ENCODE peak calls at places on chromosome 4, in four cellular contexts. J is colonic mucosa; D is CD8-positive, alpha-beta T cell; H is fibroblast of lung. N is an unnamed sample.

GRCh38 chr4:99927566-99927965 is 18.9 kb downstream of the DNAJB14 start:
- DNase-seq in J (no peak), D (no peak), H (no peak), N (no peak)

GRCh38 chr4:4720671-4721070 is 138.8 kb upstream of the MSX1 start:
- DNase-seq in J (no peak), D (no peak), H (no peak), N (no peak)

GRCh38 chr4:166324321-166324720 is 451.3 kb downstream of the TLL1 start:
- DNase-seq in J (peak; percentile 49), D (no peak), H (peak; percentile 11), N (no peak)

GRCh38 chr4:135476272-135476671 is 1274.7 kb upstream of the PABPC4L start:
- DNase-seq in J (no peak), D (no peak), H (no peak), N (no peak)

GRCh38 chr4:141140271-141141205 is 7.3 kb upstream of the RNF150 start:
- DNase-seq in J (no peak), D (no peak), H (peak; percentile 48), N (no peak)

GRCh38 chr4:7857238-7857701 is 82.4 kb downstream of the AFAP1 start:
- DNase-seq in J (no peak), D (no peak), H (peak; percentile 97), N (no peak)

GRCh38 chr4:137677851-137678250 is 145.6 kb upstream of the PCDH18 start:
- DNase-seq in J (no peak), D (no peak), H (peak; percentile 80), N (no peak)

GRCh38 chr4:111934294-111934693 is 211.0 kb upstream of the FAM241A start:
- DNase-seq in J (no peak), D (no peak), H (no peak), N (no peak)

GRCh38 chr4:164383187-164384181 is 370.4 kb upstream of the SMIM31 start:
- DNase-seq in J (no peak), D (no peak), H (peak; percentile 72), N (no peak)

GRCh38 chr4:158809611-158810486 is 41.0 kb downstream of the FNIP2 start:
- DNase-seq in J (peak; percentile 75), D (no peak), H (peak; percentile 99), N (peak; percentile 81)

GRCh38 chr4:81214518-81215218 is 354 bp downstream of the PRKG2 start:
- DNase-seq in J (peak; percentile 22), D (no peak), H (peak; percentile 25), N (no peak)

GRCh38 chr4:3045500-3045850 is 28.9 kb downstream of the HTT-AS start:
- DNase-seq in J (peak; percentile 38), D (peak; percentile 59), H (peak; percentile 63), N (peak; percentile 98)

GRCh38 chr4:103306870-103307345 is 108.8 kb upstream of the CENPE start:
- DNase-seq in J (peak; percentile 22), D (no peak), H (no peak), N (no peak)

GRCh38 chr4:86974481-86975050 is 39.8 kb downstream of the AFF1 start:
- DNase-seq in J (no peak), D (no peak), H (no peak), N (no peak)

GRCh38 chr4:55866290-55866907 is 13.0 kb downstream of the EXOC1 start:
- DNase-seq in J (no peak), D (no peak), H (peak; percentile 96), N (no peak)

GRCh38 chr4:83873996-83874395 is 338.1 kb downstream of the GPAT3 start:
- DNase-seq in J (no peak), D (no peak), H (no peak), N (no peak)

GRCh38 chr4:2085496-2085901 is 26.4 kb downstream of the NAT8L start:
- DNase-seq in J (peak; percentile 8), D (no peak), H (no peak), N (no peak)

GRCh38 chr4:24428850-24429249 is 155.5 kb downstream of the DHX15 start:
- DNase-seq in J (no peak), D (no peak), H (no peak), N (no peak)

GRCh38 chr4:2830632-2831610 is 12.7 kb upstream of the ADD1 start:
- DNase-seq in J (no peak), D (no peak), H (no peak), N (peak; percentile 45)

GRCh38 chr4:182297659-182298058 is 54.5 kb downstream of the TENM3 start:
- DNase-seq in J (no peak), D (no peak), H (peak; percentile 84), N (no peak)

GRCh38 chr4:115780835-115781234 is 667.4 kb upstream of the NDST4 start:
- DNase-seq in J (no peak), D (no peak), H (no peak), N (no peak)

GRCh38 chr4:41550308-41550707 is 12.4 kb downstream of the LIMCH1 start:
- DNase-seq in J (no peak), D (no peak), H (no peak), N (no peak)

GRCh38 chr4:6701371-6701770 is 7.7 kb downstream of the S100P start:
- DNase-seq in J (no peak), D (no peak), H (no peak), N (no peak)

GRCh38 chr4:16150716-16151115 is 66.9 kb upstream of the PROM1 start:
- DNase-seq in J (no peak), D (no peak), H (no peak), N (no peak)

GRCh38 chr4:52059372-52059771 is 8.3 kb downstream of the SPATA18 start:
- DNase-seq in J (peak; percentile 73), D (no peak), H (peak; percentile 83), N (no peak)

GRCh38 chr4:146256328-146256727 is 42.0 kb downstream of the REELD1 start:
- DNase-seq in J (no peak), D (no peak), H (no peak), N (no peak)

GRCh38 chr4:120673696-120674095 is 248.8 kb downstream of the PRDM5 start:
- DNase-seq in J (no peak), D (no peak), H (no peak), N (no peak)

GRCh38 chr4:109708990-109709389 is 5.7 kb upstream of the CASP6 start:
- DNase-seq in J (no peak), D (no peak), H (no peak), N (no peak)

GRCh38 chr4:182212211-182212761 is 30.9 kb upstream of the TENM3 start:
- DNase-seq in J (no peak), D (no peak), H (peak; percentile 70), N (no peak)

GRCh38 chr4:74038161-74039064 is at the start of gene CXCL3:
- DNase-seq in J (peak; percentile 95), D (no peak), H (peak; percentile 40), N (peak; percentile 53)

GRCh38 chr4:148030486-148030885 is 298.6 kb downstream of the ARHGAP10 start:
- DNase-seq in J (no peak), D (no peak), H (peak; percentile 41), N (no peak)

GRCh38 chr4:121789960-121790829 is 10.9 kb upstream of the EXOSC9 start:
- DNase-seq in J (no peak), D (no peak), H (peak; percentile 89), N (no peak)

GRCh38 chr4:80184053-80184790 is 13.1 kb upstream of the PRDM8 start:
- DNase-seq in J (peak; percentile 91), D (peak; percentile 88), H (peak; percentile 77), N (peak; percentile 86)

GRCh38 chr4:6280365-6280996 is 10.8 kb downstream of the WFS1 start:
- DNase-seq in J (no peak), D (no peak), H (no peak), N (no peak)

GRCh38 chr4:170716868-170717267 is 627.1 kb upstream of the AADAT start:
- DNase-seq in J (no peak), D (no peak), H (no peak), N (no peak)

GRCh38 chr4:52661966-52662705 is 3.0 kb upstream of the USP46 start:
- DNase-seq in J (no peak), D (no peak), H (no peak), N (no peak)

GRCh38 chr4:15414601-15415091 is 13.2 kb upstream of the C1QTNF7 start:
- DNase-seq in J (no peak), D (no peak), H (peak; percentile 40), N (no peak)

DNA sequence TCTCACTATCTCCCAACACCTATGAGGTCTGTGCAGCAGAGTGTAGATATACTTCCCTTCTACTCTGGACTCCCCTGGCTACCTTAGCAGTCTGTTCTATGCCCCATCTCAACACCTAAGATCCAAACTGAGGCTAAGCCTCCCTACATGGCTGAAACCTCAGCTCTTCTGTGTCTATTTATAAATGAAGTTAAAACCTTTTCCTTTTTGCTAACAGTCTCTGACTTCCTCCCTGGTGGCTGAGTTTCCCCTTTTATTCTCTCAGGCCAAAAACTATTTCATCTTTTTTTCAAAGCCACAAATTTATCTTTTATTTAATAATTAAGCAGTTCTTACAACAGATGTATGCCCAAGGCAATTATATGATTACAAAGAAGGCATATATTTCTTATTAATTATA is 111.8 kb upstream of the STIM2 start:
- DNase-seq in J (no peak), D (no peak), H (no peak), N (no peak)
- TF ChIP-seq CTCF in J (no peak), D (no peak), H (no peak), N (no peak)

GRCh38 chr4:38049545-38050170 is 89.5 kb downstream of the PTTG2 start:
- DNase-seq in J (no peak), D (no peak), H (no peak), N (no peak)
- TF ChIP-seq CTCF in J (no peak), D (no peak), H (no peak), N (no peak)

GRCh38 chr4:69025191-69025998 is 70.9 kb upstream of the UGT2B7 start:
- DNase-seq in J (peak; percentile 37), D (no peak), H (no peak), N (no peak)
- TF ChIP-seq CTCF in J (no peak), D (no peak), H (no peak), N (no peak)

GRCh38 chr4:175562537-175562936 is 249.5 kb downstream of the GPM6A start:
- DNase-seq in J (no peak), D (no peak), H (no peak), N (no peak)

GRCh38 chr4:175562111-175562510 is 250.0 kb downstream of the GPM6A start:
- DNase-seq in J (no peak), D (no peak), H (no peak), N (no peak)

GRCh38 chr4:175561691-175562090 is 250.4 kb downstream of the GPM6A start:
- DNase-seq in J (no peak), D (no peak), H (no peak), N (no peak)

DNA sequence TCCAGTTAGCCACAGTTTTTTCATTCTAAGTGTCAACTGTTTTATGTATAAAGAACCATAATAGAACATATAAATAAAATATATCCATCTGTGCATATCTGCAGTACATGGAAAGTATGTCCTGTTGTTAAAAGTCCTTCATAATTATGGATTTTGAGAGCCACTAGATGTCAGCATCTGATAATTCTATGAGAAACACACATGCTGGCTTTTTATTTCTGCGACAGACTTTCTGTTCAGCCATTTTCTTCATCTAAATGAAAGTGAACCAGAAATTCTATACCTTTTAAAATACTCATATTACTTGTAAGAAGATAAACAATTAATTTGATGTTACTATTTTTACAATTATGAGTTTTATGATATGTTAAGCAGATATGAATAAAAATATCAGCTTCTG is 251.4 kb downstream of the GPM6A start:
- DNase-seq in J (no peak), D (no peak), H (peak; percentile 47), N (no peak)
- TF ChIP-seq CTCF in J (no peak), D (no peak), H (no peak), N (no peak)

N was measured in CD14-positive monocyte.